ENCODE peak calls at places on chromosomes 16 and 17, in four cellular contexts. W is SK-N-SH, K is hepatocyte, N is neural progenitor cell. C is an unnamed sample.

GRCh38 chr16:9088848-9089247 is 2.6 kb upstream of the HAPSTR1 start:
- DNase-seq in W (no peak), N (no peak), K (no peak), C (no peak)

GRCh38 chr17:75827291-75828050 is 16.7 kb downstream of the UNC13D start:
- DNase-seq in K (peak; percentile 75), N (peak; percentile 87), W (peak; percentile 99), C (no peak)

GRCh38 chr17:80667462-80668277 is 123.0 kb downstream of the RPTOR start:
- DNase-seq in N (no peak), K (no peak), W (no peak), C (no peak)

GRCh38 chr17:7045492-7046126 is 1.7 kb upstream of the SLC16A11 start:
- DNase-seq in N (peak; percentile 76), K (peak; percentile 81), W (peak; percentile 53), C (peak; percentile 81)

GRCh38 chr17:45282683-45283644 is 21.1 kb upstream of the SPATA32 start:
- DNase-seq in W (no peak), N (no peak), K (peak; percentile 58), C (no peak)

GRCh38 chr16:81123092-81123852 is 27.1 kb upstream of the GCSH start:
- DNase-seq in N (no peak), K (peak; percentile 24), W (no peak), C (no peak)

GRCh38 chr16:86499889-86500707 is 10.2 kb upstream of the FOXF1 start:
- DNase-seq in W (no peak), N (peak; percentile 52), K (no peak), C (no peak)

GRCh38 chr17:14205992-14206461 is 30.6 kb downstream of the CDRT15 start:
- DNase-seq in K (no peak), W (no peak), N (no peak), C (peak; percentile 94)

GRCh38 chr16:8887952-8888560 is 5.9 kb downstream of the LITAFD start:
- DNase-seq in W (peak; percentile 81), N (no peak), K (peak; percentile 45), C (no peak)

GRCh38 chr16:67563708-67564468 is 1.6 kb downstream of the CTCF start:
- DNase-seq in N (peak; percentile 36), W (peak; percentile 16), K (peak; percentile 50), C (peak; percentile 67)

GRCh38 chr16:85781685-85782370 is 17.5 kb downstream of the EMC8 start:
- DNase-seq in W (no peak), K (peak; percentile 20), N (no peak), C (no peak)

GRCh38 chr17:65277576-65277975 is 140.4 kb downstream of the RGS9 start:
- DNase-seq in N (no peak), K (no peak), W (no peak), C (no peak)

GRCh38 chr16:28265822-28266221 is 26.5 kb upstream of the SBK1 start:
- DNase-seq in K (no peak), N (no peak), W (no peak), C (no peak)

GRCh38 chr17:10115536-10115932 is 82.9 kb downstream of the GAS7 start:
- DNase-seq in W (no peak), K (no peak), N (no peak), C (no peak)

GRCh38 chr17:77132411-77133086 is 8.2 kb upstream of the SEC14L1 start:
- DNase-seq in W (no peak), K (no peak), N (no peak), C (no peak)

GRCh38 chr17:72565006-72565405 is 444.2 kb downstream of the SOX9 start:
- DNase-seq in W (no peak), K (no peak), N (no peak), C (no peak)

GRCh38 chr17:337866-338265 is 14.7 kb downstream of the RPH3AL start:
- DNase-seq in K (no peak), N (no peak), W (no peak), C (no peak)

GRCh38 chr17:1275962-1276736 is 3.3 kb upstream of the TRARG1 start:
- DNase-seq in K (peak; percentile 69), W (peak; percentile 90), N (peak; percentile 89), C (no peak)

GRCh38 chr16:59192551-59193199 is 458.6 kb upstream of the GOT2 start:
- DNase-seq in W (peak; percentile 33), N (peak; percentile 63), K (peak; percentile 53), C (no peak)

GRCh38 chr16:55257971-55258613 is 65.9 kb upstream of the IRX6 start:
- DNase-seq in N (peak; percentile 79), W (peak; percentile 45), K (peak; percentile 66), C (no peak)

GRCh38 chr17:897970-898619 is 81.5 kb downstream of the NXN start:
- DNase-seq in K (no peak), W (no peak), N (no peak), C (no peak)

GRCh38 chr17:57588086-57588485 is 157.0 kb downstream of the CCDC182 start:
- DNase-seq in K (no peak), N (peak; percentile 73), W (no peak), C (no peak)

GRCh38 chr17:10046786-10047609 is 141.9 kb upstream of the RCVRN start:
- DNase-seq in N (no peak), K (no peak), W (no peak), C (no peak)

GRCh38 chr16:568401-569258 is 1.1 kb upstream of the PIGQ start:
- DNase-seq in K (no peak), W (no peak), N (no peak), C (no peak)

GRCh38 chr16:89646906-89647305 is 10.6 kb downstream of the CHMP1A start:
- DNase-seq in N (no peak), W (no peak), K (no peak), C (peak; percentile 83)

GRCh38 chr17:47678196-47678595 is 15.8 kb upstream of the TBKBP1 start:
- DNase-seq in N (no peak), K (no peak), W (no peak), C (no peak)

GRCh38 chr17:75617675-75618074 is 15.6 kb upstream of the SMIM5 start:
- DNase-seq in N (no peak), K (no peak), W (no peak), C (no peak)

GRCh38 chr16:20768121-20768520 is 4.3 kb downstream of the ACSM3 start:
- DNase-seq in W (no peak), K (no peak), N (no peak), C (no peak)

GRCh38 chr16:1870365-1871082 is 1.4 kb downstream of the MEIOB start:
- DNase-seq in K (peak; percentile 28), N (no peak), W (no peak), C (peak; percentile 91)

GRCh38 chr17:151886-152859 is 14.8 kb downstream of the SCGB1C2 start:
- DNase-seq in N (no peak), K (no peak), W (no peak), C (no peak)

GRCh38 chr17:36824678-36825091 is 112.6 kb upstream of the LHX1 start:
- DNase-seq in W (no peak), K (no peak), N (no peak), C (no peak)

GRCh38 chr16:67415872-67416793 is at the start of gene ZDHHC1:
- DNase-seq in N (peak; percentile 89), W (peak; percentile 96), K (peak; percentile 88), C (no peak)

GRCh38 chr17:29571883-29572681 is 3.6 kb downstream of the TP53I13 start:
- DNase-seq in K (peak; percentile 32), N (no peak), W (peak; percentile 68), C (no peak)

GRCh38 chr16:324451-325334 is 27.8 kb downstream of the AXIN1 start:
- DNase-seq in N (no peak), K (peak; percentile 43), W (no peak), C (no peak)

GRCh38 chr17:47188799-47189731 is at the start of gene CDC27:
- DNase-seq in N (peak; percentile 99), K (peak; percentile 99), W (peak; percentile 97), C (peak; percentile 97)

GRCh38 chr16:85947511-85948509 is 48.8 kb downstream of the IRF8 start:
- DNase-seq in W (no peak), N (no peak), K (no peak), C (no peak)

GRCh38 chr17:80845863-80846671 is 145.6 kb upstream of the CHMP6 start:
- DNase-seq in N (no peak), W (no peak), K (no peak), C (no peak)

GRCh38 chr17:5832886-5833285 is 237.3 kb upstream of the WSCD1 start:
- DNase-seq in N (peak; percentile 16), K (no peak), W (no peak), C (peak; percentile 47)

GRCh38 chr17:77995146-77995852 is 36.8 kb downstream of the TNRC6C start:
- DNase-seq in N (peak; percentile 16), W (peak; percentile 57), K (no peak), C (no peak)

GRCh38 chr16:48054881-48055601 is 100.8 kb downstream of the ABCC12 start:
- DNase-seq in K (peak; percentile 72), W (peak; percentile 73), N (peak; percentile 75), C (no peak)
- H3K4me2 ChIP-seq in K (peak overlapping the region; percentile 65), W (peak overlapping the region; percentile 31), N (peak overlapping the region; percentile 67), C (no peak overlapping the region)

GRCh38 chr16:27242868-27243590 is 25.5 kb downstream of the NSMCE1 start:
- DNase-seq in W (no peak), N (peak; percentile 62), K (no peak), C (peak; percentile 86)
- H3K4me3 ChIP-seq in W (no peak overlapping the region), N (no peak overlapping the region), K (no peak overlapping the region), C (peak overlapping the region; percentile 19)

GRCh38 chr17:3812284-3812683 is 11.3 kb upstream of the ITGAE start:
- DNase-seq in W (no peak), N (no peak), K (no peak), C (no peak)

GRCh38 chr17:3812771-3813170 is 11.8 kb upstream of the ITGAE start:
- DNase-seq in N (no peak), W (no peak), K (no peak), C (no peak)

GRCh38 chr17:3814361-3814760 is 13.4 kb upstream of the ITGAE start:
- DNase-seq in W (no peak), N (no peak), K (no peak), C (no peak)

GRCh38 chr17:3815122-3815521 is 14.1 kb upstream of the ITGAE start:
- DNase-seq in W (no peak), K (no peak), N (no peak), C (no peak)

DNA sequence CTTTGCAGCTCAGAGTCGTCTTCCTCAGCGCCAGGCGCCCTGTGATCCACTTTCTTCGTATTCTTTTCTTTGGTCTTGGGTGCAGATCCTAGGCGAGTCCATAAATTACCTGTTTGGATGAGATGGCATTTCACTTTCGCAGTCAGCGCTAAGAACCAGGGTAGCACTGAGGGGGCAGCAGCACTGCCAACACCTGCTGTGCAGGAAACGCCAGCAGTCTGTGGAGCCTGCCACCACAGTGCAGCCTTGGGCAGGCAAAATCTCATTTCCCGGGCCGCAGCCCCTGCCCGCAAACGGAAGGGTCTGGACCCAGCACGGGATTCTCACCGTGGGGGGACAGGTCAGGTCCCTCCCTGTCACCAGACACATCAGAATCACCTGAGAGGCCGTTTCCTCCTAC is 12.2 kb upstream of the ITGAE start:
- DNase-seq in W (no peak), K (no peak), N (no peak), C (no peak)
- H3K4me2 ChIP-seq in W (no peak overlapping the region), K (no peak overlapping the region), N (no peak overlapping the region), C (no peak overlapping the region)

GRCh38 chr16:19716183-19716582 is 1.8 kb downstream of the KNOP1 start:
- DNase-seq in W (no peak), K (no peak), N (no peak), C (peak; percentile 70)
- H3K4me3 ChIP-seq in W (peak overlapping the region; percentile 100), K (no peak overlapping the region), N (peak overlapping the region; percentile 87), C (peak overlapping the region; percentile 97)

GRCh38 chr16:87582966-87583325 is 19.4 kb upstream of the JPH3 start:
- DNase-seq in W (no peak), N (no peak), K (no peak), C (no peak)
- H3K4me2 ChIP-seq in W (peak overlapping the region; percentile 81), N (no peak overlapping the region), K (no peak overlapping the region), C (no peak overlapping the region)

GRCh38 chr17:16415031-16415924 is at the start of gene TRPV2:
- DNase-seq in K (peak; percentile 32), N (peak; percentile 45), W (peak; percentile 23), C (no peak)
- H3K4me3 ChIP-seq in K (no peak within 1 kb of the TSS), N (no peak within 1 kb of the TSS), W (no peak within 1 kb of the TSS), C (no peak within 1 kb of the TSS)

GRCh38 chr17:17206149-17206912 is at the start of gene PLD6:
- DNase-seq in W (peak; percentile 96), K (no peak), N (no peak), C (peak; percentile 91)
- H3K4me2 ChIP-seq in W (peak within 1 kb of the TSS; percentile 99), K (no peak within 1 kb of the TSS), N (no peak within 1 kb of the TSS), C (peak within 1 kb of the TSS; percentile 100)

C was measured in PC-9.